ENCODE peak calls at places on chromosomes 13 and 19, in six cellular contexts. W is K562, E is A549, H is HepG2, K is H1, Z is GM12878. V is an unnamed sample.

GRCh38 chr19:12840091-12841079 is 2.1 kb downstream of the MAST1 start:
- DNase-seq in W (peak; percentile 95), E (no peak), H (no peak), K (peak; percentile 97), Z (no peak), V (peak; percentile 90)

GRCh38 chr13:90510319-90510718 is 837.2 kb upstream of the MIR17HG start:
- DNase-seq in W (no peak), E (no peak), H (no peak), K (no peak), Z (no peak), V (no peak)

GRCh38 chr13:27791146-27791900 is 960 bp upstream of the GSX1 start:
- DNase-seq in W (no peak), E (no peak), H (no peak), K (no peak), Z (no peak), V (no peak)

GRCh38 chr13:60074397-60074796 is 89.3 kb downstream of the DIAPH3 start:
- DNase-seq in W (no peak), E (no peak), H (no peak), K (no peak), Z (peak; percentile 9), V (no peak)

GRCh38 chr19:30253581-30253996 is 118.6 kb upstream of the ZNF536 start:
- DNase-seq in W (no peak), E (no peak), H (no peak), K (no peak), Z (no peak), V (peak; percentile 42)

GRCh38 chr13:37716395-37716794 is 117.8 kb upstream of the POSTN start:
- DNase-seq in W (no peak), E (no peak), H (no peak), K (no peak), Z (no peak), V (no peak)

GRCh38 chr13:42239644-42240043 is 32.3 kb upstream of the AKAP11 start:
- DNase-seq in W (no peak), E (no peak), H (no peak), K (no peak), Z (no peak), V (no peak)

GRCh38 chr13:62706035-62706434 is 1290.4 kb upstream of the PCDH20 start:
- DNase-seq in W (no peak), E (no peak), H (no peak), K (no peak), Z (no peak), V (no peak)

GRCh38 chr13:63614874-63615612 is 2199.4 kb upstream of the PCDH20 start:
- DNase-seq in W (no peak), E (no peak), H (no peak), K (no peak), Z (no peak), V (no peak)

GRCh38 chr19:58356236-58356970 is 3.1 kb upstream of the A1BG start:
- DNase-seq in W (no peak), E (no peak), H (no peak), K (no peak), Z (no peak), V (no peak)

GRCh38 chr13:34748078-34748477 is 194.0 kb upstream of the NBEA start:
- DNase-seq in W (no peak), E (no peak), H (no peak), K (no peak), Z (no peak), V (no peak)
- TF ChIP-seq CHD2 in W (no peak), E (no peak), H (no peak), K (no peak), Z (no peak), V (no peak)

GRCh38 chr13:20074956-20075355 is 85.9 kb downstream of the GJA3 start:
- DNase-seq in W (no peak), E (no peak), H (no peak), K (no peak), Z (no peak), V (no peak)

GRCh38 chr13:20069956-20070355 is 90.9 kb downstream of the GJA3 start:
- DNase-seq in W (no peak), E (no peak), H (no peak), K (no peak), Z (no peak), V (no peak)

GRCh38 chr13:20073775-20074174 is 87.1 kb downstream of the GJA3 start:
- DNase-seq in W (no peak), E (no peak), H (no peak), K (no peak), Z (peak; percentile 19), V (no peak)
- TF ChIP-seq USF2 in W (no peak), E (no peak), H (no peak), K (no peak), Z (no peak), V (no peak)

DNA sequence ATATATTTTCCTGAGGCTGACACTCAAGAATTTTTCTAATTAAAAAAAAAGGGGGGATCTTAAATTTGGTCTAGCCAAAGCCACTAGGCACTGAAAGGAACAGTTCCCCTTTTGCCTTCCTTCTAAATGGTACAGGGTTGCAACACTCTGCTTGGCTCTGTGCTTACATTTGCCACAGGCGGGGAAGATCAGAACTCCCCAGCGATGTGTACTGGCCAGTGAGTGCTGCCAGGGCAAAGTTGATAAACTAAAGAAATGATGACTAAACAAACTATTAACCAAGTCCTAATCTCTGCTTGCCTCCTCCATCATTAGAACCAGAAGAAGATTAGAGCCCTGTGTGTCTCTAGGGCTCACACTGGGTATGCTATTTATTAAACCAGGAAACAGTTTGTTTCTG is 75.3 kb upstream of the SCEL start:
- DNase-seq in W (no peak), E (no peak), H (no peak), K (no peak), Z (peak; percentile 26), V (no peak)
- TF ChIP-seq CHD2 in W (no peak), E (no peak), H (no peak), K (no peak), Z (no peak), V (no peak)

GRCh38 chr13:19959831-19960672 is 1.5 kb downstream of the ZMYM2 start:
- DNase-seq in W (peak; percentile 43), E (peak; percentile 62), H (peak; percentile 90), K (peak; percentile 70), Z (peak; percentile 68), V (peak; percentile 77)
- TF ChIP-seq USF2 in W (no peak), E (no peak), H (no peak), K (no peak), Z (no peak), V (no peak)

GRCh38 chr13:31982540-31982939 is 49.0 kb upstream of the FRY start:
- DNase-seq in W (no peak), E (peak; percentile 23), H (peak; percentile 67), K (no peak), Z (no peak), V (peak; percentile 54)
- TF ChIP-seq CHD2 in W (no peak), E (no peak), H (no peak), K (no peak), Z (no peak), V (peak; percentile 40)

GRCh38 chr13:32001392-32001768 is 30.2 kb upstream of the FRY start:
- DNase-seq in W (peak; percentile 10), E (peak; percentile 40), H (peak; percentile 71), K (no peak), Z (no peak), V (peak; percentile 60)
- TF ChIP-seq USF2 in W (no peak), E (no peak), H (no peak), K (no peak), Z (no peak), V (no peak)

DNA sequence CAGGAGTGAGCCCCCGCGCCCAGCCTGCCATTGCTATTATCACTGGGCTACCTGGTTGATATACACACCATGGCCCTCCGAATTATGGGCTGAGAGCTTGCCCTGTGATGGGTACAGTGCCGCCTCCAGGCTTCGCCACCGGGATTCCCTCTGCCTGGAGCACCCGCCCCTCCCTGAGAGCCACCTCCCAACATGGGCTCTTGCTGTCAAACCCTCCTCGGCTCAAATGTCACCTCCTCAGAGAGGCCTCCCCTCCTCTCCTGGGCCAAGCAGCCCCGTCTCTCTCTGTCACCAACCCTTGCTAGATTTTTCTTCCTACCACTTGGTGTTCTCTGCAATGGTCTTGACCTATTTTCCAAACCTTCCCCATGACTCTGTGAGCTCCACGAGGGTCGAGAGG is 12.2 kb upstream of the TLE2 start:
- DNase-seq in W (no peak), E (no peak), H (no peak), K (no peak), Z (no peak), V (no peak)
- TF ChIP-seq CHD2 in W (no peak), E (no peak), H (no peak), K (no peak), Z (no peak), V (no peak)

GRCh38 chr13:49494645-49495044 is 1.1 kb upstream of the PHF11 start:
- DNase-seq in W (no peak), E (no peak), H (no peak), K (no peak), Z (no peak), V (no peak)

GRCh38 chr13:49497272-49497671 is 1.5 kb downstream of the PHF11 start:
- DNase-seq in W (no peak), E (no peak), H (no peak), K (no peak), Z (no peak), V (no peak)

GRCh38 chr13:49499889-49500660 is 4.3 kb downstream of the PHF11 start:
- DNase-seq in W (no peak), E (no peak), H (no peak), K (no peak), Z (no peak), V (no peak)

GRCh38 chr13:49498211-49498610 is 2.5 kb downstream of the PHF11 start:
- DNase-seq in W (no peak), E (no peak), H (no peak), K (no peak), Z (no peak), V (no peak)

GRCh38 chr13:49495783-49496762 is at the start of gene PHF11:
- DNase-seq in W (peak; percentile 83), E (peak; percentile 23), H (peak; percentile 63), K (no peak), Z (peak; percentile 65), V (peak; percentile 57)
- TF ChIP-seq USF2 in W (no peak), E (no peak), H (no peak), K (no peak), Z (no peak), V (no peak)

V was measured in SK-N-SH.